ENCODE peak calls at places on chromosomes 13 and 19, in six cellular contexts. One of them, this sample, is unnamed.

GRCh38 chr19:49359851-49360845 is 2.1 kb downstream of the TEAD2 start:
- DNase-seq in AG04450: no peak
- DNase-seq in heart right ventricle: no peak
- DNase-seq in psoas muscle: no peak
- DNase-seq in hepatocyte: no peak
- DNase-seq in small intestine: no peak
- DNase-seq in this sample: no peak

GRCh38 chr19:41691268-41691970 is 3.3 kb upstream of the CEACAM7 start:
- DNase-seq in psoas muscle: no peak
- DNase-seq in AG04450: no peak
- DNase-seq in small intestine: peak; percentile 33
- DNase-seq in hepatocyte: no peak
- DNase-seq in heart right ventricle: no peak
- DNase-seq in this sample: no peak

GRCh38 chr19:4369888-4370260 is 26.5 kb downstream of the MPND start:
- DNase-seq in hepatocyte: no peak
- DNase-seq in small intestine: peak; percentile 71
- DNase-seq in psoas muscle: peak; percentile 42
- DNase-seq in heart right ventricle: peak; percentile 57
- DNase-seq in AG04450: no peak
- DNase-seq in this sample: peak; percentile 71

GRCh38 chr19:16877581-16877980 is 11.2 kb upstream of the F2RL3 start:
- DNase-seq in hepatocyte: no peak
- DNase-seq in small intestine: no peak
- DNase-seq in heart right ventricle: no peak
- DNase-seq in psoas muscle: no peak
- DNase-seq in AG04450: no peak
- DNase-seq in this sample: no peak

GRCh38 chr19:41708481-41708880 is at the start of gene CEACAM5:
- DNase-seq in AG04450: no peak
- DNase-seq in psoas muscle: no peak
- DNase-seq in heart right ventricle: no peak
- DNase-seq in hepatocyte: no peak
- DNase-seq in small intestine: peak; percentile 50
- DNase-seq in this sample: peak; percentile 33

GRCh38 chr13:27201661-27202060 is 30.1 kb upstream of the USP12 start:
- DNase-seq in small intestine: no peak
- DNase-seq in hepatocyte: no peak
- DNase-seq in AG04450: no peak
- DNase-seq in psoas muscle: no peak
- DNase-seq in heart right ventricle: no peak
- DNase-seq in this sample: no peak

GRCh38 chr13:91133941-91134772 is 213.3 kb upstream of the MIR17HG start:
- DNase-seq in psoas muscle: no peak
- DNase-seq in small intestine: peak; percentile 81
- DNase-seq in heart right ventricle: no peak
- DNase-seq in AG04450: peak; percentile 4
- DNase-seq in hepatocyte: peak; percentile 69
- DNase-seq in this sample: no peak

GRCh38 chr13:42110410-42111155 is 62.1 kb downstream of the DGKH start:
- DNase-seq in AG04450: peak; percentile 54
- DNase-seq in small intestine: peak; percentile 71
- DNase-seq in heart right ventricle: no peak
- DNase-seq in hepatocyte: peak; percentile 76
- DNase-seq in psoas muscle: no peak
- DNase-seq in this sample: no peak

GRCh38 chr13:105817011-105817410 is 718.5 kb downstream of the EFNB2 start:
- DNase-seq in hepatocyte: peak; percentile 55
- DNase-seq in heart right ventricle: no peak
- DNase-seq in small intestine: peak; percentile 44
- DNase-seq in psoas muscle: no peak
- DNase-seq in AG04450: no peak
- DNase-seq in this sample: no peak

GRCh38 chr13:113877149-113877990 is 13.5 kb upstream of the GAS6 start:
- DNase-seq in psoas muscle: no peak
- DNase-seq in heart right ventricle: no peak
- DNase-seq in AG04450: no peak
- DNase-seq in small intestine: no peak
- DNase-seq in hepatocyte: no peak
- DNase-seq in this sample: no peak

GRCh38 chr19:44142014-44142523 is 715 bp downstream of the ZNF234 start:
- DNase-seq in psoas muscle: peak; percentile 14
- DNase-seq in hepatocyte: peak; percentile 16
- DNase-seq in heart right ventricle: no peak
- DNase-seq in AG04450: no peak
- DNase-seq in small intestine: peak; percentile 15
- DNase-seq in this sample: peak; percentile 45

GRCh38 chr19:33214621-33215020 is 11.0 kb downstream of the SLC7A10 start:
- DNase-seq in hepatocyte: peak; percentile 55
- DNase-seq in AG04450: no peak
- DNase-seq in small intestine: peak; percentile 24
- DNase-seq in psoas muscle: no peak
- DNase-seq in heart right ventricle: no peak
- DNase-seq in this sample: no peak

GRCh38 chr13:87129602-87130300 is 541.4 kb upstream of the SLITRK5 start:
- DNase-seq in hepatocyte: no peak
- DNase-seq in AG04450: no peak
- DNase-seq in psoas muscle: no peak
- DNase-seq in heart right ventricle: no peak
- DNase-seq in small intestine: no peak
- DNase-seq in this sample: no peak

GRCh38 chr13:27919934-27920676 is at the start of gene PDX1:
- DNase-seq in AG04450: no peak
- DNase-seq in small intestine: peak; percentile 91
- DNase-seq in psoas muscle: no peak
- DNase-seq in hepatocyte: peak; percentile 77
- DNase-seq in heart right ventricle: peak; percentile 29
- DNase-seq in this sample: no peak

GRCh38 chr19:13181747-13182388 is 31.7 kb downstream of the IER2 start:
- DNase-seq in small intestine: peak; percentile 38
- DNase-seq in AG04450: no peak
- DNase-seq in heart right ventricle: peak; percentile 77
- DNase-seq in psoas muscle: peak; percentile 54
- DNase-seq in hepatocyte: peak; percentile 66
- DNase-seq in this sample: peak; percentile 86

GRCh38 chr13:35157143-35157755 is 215.2 kb downstream of the NBEA start:
- DNase-seq in small intestine: peak; percentile 62
- DNase-seq in hepatocyte: peak; percentile 62
- DNase-seq in heart right ventricle: no peak
- DNase-seq in AG04450: peak; percentile 16
- DNase-seq in psoas muscle: no peak
- DNase-seq in this sample: no peak

GRCh38 chr13:51687928-51688714 is 103.9 kb downstream of the WDFY2 start:
- DNase-seq in psoas muscle: no peak
- DNase-seq in hepatocyte: no peak
- DNase-seq in small intestine: no peak
- DNase-seq in AG04450: no peak
- DNase-seq in heart right ventricle: peak; percentile 8
- DNase-seq in this sample: no peak

GRCh38 chr13:91632071-91632470 is 233.7 kb downstream of the GPC5 start:
- DNase-seq in small intestine: no peak
- DNase-seq in hepatocyte: no peak
- DNase-seq in heart right ventricle: no peak
- DNase-seq in psoas muscle: no peak
- DNase-seq in AG04450: no peak
- DNase-seq in this sample: no peak

GRCh38 chr13:27920677-27921420 is 1.0 kb downstream of the PDX1 start:
- DNase-seq in psoas muscle: no peak
- DNase-seq in hepatocyte: no peak
- DNase-seq in AG04450: no peak
- DNase-seq in small intestine: peak; percentile 44
- DNase-seq in heart right ventricle: no peak
- DNase-seq in this sample: no peak

GRCh38 chr13:24264976-24265375 is 44.4 kb upstream of the C1QTNF9 start:
- DNase-seq in psoas muscle: no peak
- DNase-seq in small intestine: peak; percentile 58
- DNase-seq in AG04450: no peak
- DNase-seq in hepatocyte: no peak
- DNase-seq in heart right ventricle: no peak
- DNase-seq in this sample: no peak

GRCh38 chr13:33711441-33711840 is 106.5 kb upstream of the RFC3 start:
- DNase-seq in heart right ventricle: no peak
- DNase-seq in small intestine: no peak
- DNase-seq in hepatocyte: no peak
- DNase-seq in psoas muscle: no peak
- DNase-seq in AG04450: no peak
- DNase-seq in this sample: no peak

GRCh38 chr13:87999791-88000190 is 328.6 kb downstream of the SLITRK5 start:
- DNase-seq in small intestine: no peak
- DNase-seq in heart right ventricle: no peak
- DNase-seq in psoas muscle: no peak
- DNase-seq in hepatocyte: no peak
- DNase-seq in AG04450: no peak
- DNase-seq in this sample: no peak

GRCh38 chr19:48900477-48901452 is 653 bp downstream of the NUCB1 start:
- DNase-seq in heart right ventricle: no peak
- DNase-seq in hepatocyte: no peak
- DNase-seq in small intestine: peak; percentile 58
- DNase-seq in AG04450: no peak
- DNase-seq in psoas muscle: no peak
- DNase-seq in this sample: no peak

GRCh38 chr19:34972163-34972705 is 8.2 kb upstream of the ZNF792 start:
- DNase-seq in small intestine: no peak
- DNase-seq in hepatocyte: no peak
- DNase-seq in AG04450: no peak
- DNase-seq in heart right ventricle: no peak
- DNase-seq in psoas muscle: no peak
- DNase-seq in this sample: no peak

GRCh38 chr19:1794424-1795185 is 17.5 kb downstream of the ATP8B3 start:
- DNase-seq in AG04450: no peak
- DNase-seq in hepatocyte: no peak
- DNase-seq in heart right ventricle: no peak
- DNase-seq in psoas muscle: no peak
- DNase-seq in small intestine: no peak
- DNase-seq in this sample: no peak

GRCh38 chr13:43319617-43320444 is 296.4 kb downstream of the DNAJC15 start:
- DNase-seq in heart right ventricle: no peak
- DNase-seq in hepatocyte: no peak
- DNase-seq in small intestine: peak; percentile 66
- DNase-seq in psoas muscle: no peak
- DNase-seq in AG04450: no peak
- DNase-seq in this sample: no peak

GRCh38 chr19:55387736-55388497 is 2.2 kb downstream of the RPL28 start:
- DNase-seq in heart right ventricle: no peak
- DNase-seq in psoas muscle: no peak
- DNase-seq in hepatocyte: no peak
- DNase-seq in AG04450: no peak
- DNase-seq in small intestine: no peak
- DNase-seq in this sample: no peak
- H3K4me3 ChIP-seq in heart right ventricle: peak overlapping the region; percentile 80
- H3K4me3 ChIP-seq in psoas muscle: peak overlapping the region; percentile 81
- H3K4me3 ChIP-seq in hepatocyte: no peak overlapping the region
- H3K4me3 ChIP-seq in AG04450: peak overlapping the region; percentile 99
- H3K4me3 ChIP-seq in small intestine: peak overlapping the region; percentile 63
- H3K4me3 ChIP-seq in this sample: no peak overlapping the region

GRCh38 chr19:23382955-23383354 is 12.3 kb downstream of the ZNF91 start:
- DNase-seq in heart right ventricle: no peak
- DNase-seq in AG04450: no peak
- DNase-seq in hepatocyte: no peak
- DNase-seq in small intestine: no peak
- DNase-seq in psoas muscle: no peak
- DNase-seq in this sample: no peak
- H3K9me3 ChIP-seq in heart right ventricle: peaks cover 47% of the 10 kb centered on the region
- H3K9me3 ChIP-seq in AG04450: peaks cover 46% of the 10 kb centered on the region
- H3K9me3 ChIP-seq in hepatocyte: peaks cover 80% of the 10 kb centered on the region
- H3K9me3 ChIP-seq in small intestine: peaks cover 5% of the 10 kb centered on the region
- H3K9me3 ChIP-seq in psoas muscle: peaks cover 63% of the 10 kb centered on the region
- H3K9me3 ChIP-seq in this sample: peaks cover 10% of the 10 kb centered on the region

GRCh38 chr19:610071-610800 is 20.6 kb downstream of the HCN2 start:
- DNase-seq in AG04450: no peak
- DNase-seq in heart right ventricle: no peak
- DNase-seq in small intestine: no peak
- DNase-seq in hepatocyte: no peak
- DNase-seq in psoas muscle: no peak
- DNase-seq in this sample: no peak

GRCh38 chr19:610801-611505 is 21.3 kb downstream of the HCN2 start:
- DNase-seq in small intestine: peak; percentile 28
- DNase-seq in heart right ventricle: peak; percentile 76
- DNase-seq in hepatocyte: no peak
- DNase-seq in psoas muscle: peak; percentile 62
- DNase-seq in AG04450: peak; percentile 33
- DNase-seq in this sample: no peak

GRCh38 chr19:607301-608154 is 17.8 kb downstream of the HCN2 start:
- DNase-seq in small intestine: no peak
- DNase-seq in hepatocyte: no peak
- DNase-seq in heart right ventricle: no peak
- DNase-seq in AG04450: no peak
- DNase-seq in psoas muscle: no peak
- DNase-seq in this sample: no peak

GRCh38 chr19:608155-609000 is 18.7 kb downstream of the HCN2 start:
- DNase-seq in heart right ventricle: no peak
- DNase-seq in hepatocyte: no peak
- DNase-seq in small intestine: no peak
- DNase-seq in AG04450: no peak
- DNase-seq in psoas muscle: no peak
- DNase-seq in this sample: no peak

DNA sequence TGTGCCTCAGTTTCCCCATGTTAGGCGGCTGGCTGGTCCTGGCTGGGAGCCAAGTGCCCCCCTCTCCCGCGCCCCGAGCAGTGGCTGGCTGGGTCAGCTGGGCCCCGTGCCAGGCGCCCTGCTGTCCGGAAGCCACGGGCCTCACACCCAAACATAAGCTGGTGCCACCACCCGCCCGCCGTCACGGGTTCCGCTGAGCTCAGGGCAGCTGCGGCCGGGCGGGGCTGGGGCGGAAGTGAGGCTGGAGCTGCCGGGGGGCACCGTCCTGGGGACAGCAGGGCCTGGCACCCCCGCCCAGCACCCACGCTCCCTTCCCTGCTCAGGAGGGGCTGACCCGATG is 19.3 kb downstream of the HCN2 start:
- DNase-seq in heart right ventricle: peak; percentile 62
- DNase-seq in AG04450: no peak
- DNase-seq in small intestine: no peak
- DNase-seq in hepatocyte: no peak
- DNase-seq in psoas muscle: peak; percentile 46
- DNase-seq in this sample: peak; percentile 82
- H3K27ac ChIP-seq in heart right ventricle: no peak overlapping the region
- H3K27ac ChIP-seq in AG04450: no peak overlapping the region
- H3K27ac ChIP-seq in small intestine: no peak overlapping the region
- H3K27ac ChIP-seq in hepatocyte: no peak overlapping the region
- H3K27ac ChIP-seq in psoas muscle: no peak overlapping the region
- H3K27ac ChIP-seq in this sample: no peak overlapping the region

GRCh38 chr13:65090191-65090590 is 2139.9 kb downstream of the PCDH9 start:
- DNase-seq in AG04450: no peak
- DNase-seq in hepatocyte: no peak
- DNase-seq in heart right ventricle: no peak
- DNase-seq in small intestine: no peak
- DNase-seq in psoas muscle: no peak
- DNase-seq in this sample: no peak

GRCh38 chr13:65091031-65091430 is 2139.1 kb downstream of the PCDH9 start:
- DNase-seq in hepatocyte: no peak
- DNase-seq in heart right ventricle: no peak
- DNase-seq in psoas muscle: no peak
- DNase-seq in small intestine: no peak
- DNase-seq in AG04450: no peak
- DNase-seq in this sample: no peak

GRCh38 chr13:65093352-65093751 is 2136.8 kb downstream of the PCDH9 start:
- DNase-seq in small intestine: no peak
- DNase-seq in hepatocyte: no peak
- DNase-seq in heart right ventricle: no peak
- DNase-seq in AG04450: no peak
- DNase-seq in psoas muscle: no peak
- DNase-seq in this sample: no peak

GRCh38 chr13:65095697-65096096 is 2134.4 kb downstream of the PCDH9 start:
- DNase-seq in AG04450: no peak
- DNase-seq in heart right ventricle: no peak
- DNase-seq in hepatocyte: no peak
- DNase-seq in psoas muscle: no peak
- DNase-seq in small intestine: no peak
- DNase-seq in this sample: no peak

GRCh38 chr13:65095118-65095517 is 2135.0 kb downstream of the PCDH9 start:
- DNase-seq in heart right ventricle: no peak
- DNase-seq in small intestine: no peak
- DNase-seq in psoas muscle: no peak
- DNase-seq in AG04450: no peak
- DNase-seq in hepatocyte: no peak
- DNase-seq in this sample: no peak
- H3K4me3 ChIP-seq in heart right ventricle: no peak overlapping the region
- H3K4me3 ChIP-seq in small intestine: no peak overlapping the region
- H3K4me3 ChIP-seq in psoas muscle: no peak overlapping the region
- H3K4me3 ChIP-seq in AG04450: no peak overlapping the region
- H3K4me3 ChIP-seq in hepatocyte: no peak overlapping the region
- H3K4me3 ChIP-seq in this sample: no peak overlapping the region